ENCODE peak calls at places on chromosomes 1 and 21, in nine cellular contexts. P is activated naive CD4-positive, alpha-beta T cell; Y is GM04504; A is NCI-H146; H is Right ventricle myocardium superior; X is left colon; D is skeletal muscle cell; I is Panc1; R is stimulated activated CD8-positive, alpha-beta memory T cell treated with anti-CD3 and anti-CD28 coated beads, Interleukin-2, amount 100 ng/mL, for 1 hour. M is an unnamed sample.
A peak's percentile ranks its signal among the peaks of the same experiment; 100 is the strongest.

GRCh38 chr1:79457825-79458224 is 451.3 kb upstream of the ADGRL4 start:
- DNase-seq in D (no peak), A (no peak), H (no peak), X (no peak), R (no peak), I (no peak), P (no peak), Y (no peak), M (no peak)

GRCh38 chr1:8097077-8097799 is 71.1 kb upstream of the ERRFI1 start:
- DNase-seq in A (peak; percentile 60), P (no peak), D (peak; percentile 85), I (peak; percentile 97), R (no peak), Y (no peak), H (no peak), X (no peak), M (peak; percentile 96)

GRCh38 chr1:9378801-9379200 is 86.1 kb downstream of the SPSB1 start:
- DNase-seq in Y (no peak), R (no peak), H (no peak), X (no peak), P (no peak), A (no peak), I (no peak), D (no peak), M (no peak)

GRCh38 chr1:220706480-220706879 is 16.3 kb downstream of the C1orf115 start:
- DNase-seq in H (no peak), I (no peak), R (no peak), X (no peak), D (no peak), A (no peak), P (no peak), Y (no peak), M (no peak)

GRCh38 chr21:45916011-45916840 is 65.3 kb upstream of the COL6A1 start:
- DNase-seq in D (no peak), Y (no peak), X (no peak), A (no peak), H (no peak), P (no peak), I (no peak), R (no peak), M (no peak)

GRCh38 chr1:47407481-47407880 is 8.6 kb upstream of the FOXE3 start:
- DNase-seq in A (no peak), D (no peak), I (no peak), P (no peak), H (no peak), X (no peak), R (no peak), Y (no peak), M (peak; percentile 45)

GRCh38 chr1:226912587-226913176 is 27.4 kb upstream of the COQ8A start:
- DNase-seq in H (peak; percentile 74), I (peak; percentile 12), D (no peak), X (peak; percentile 70), A (peak; percentile 87), P (no peak), R (no peak), Y (no peak), M (peak; percentile 6)

GRCh38 chr1:35298464-35298863 is 30.0 kb downstream of the ZMYM4 start:
- DNase-seq in A (no peak), R (peak; percentile 0), Y (peak; percentile 20), X (no peak), H (no peak), P (no peak), I (peak; percentile 20), D (no peak), M (peak; percentile 36)

GRCh38 chr1:217562229-217562878 is 68.5 kb downstream of the GPATCH2 start:
- DNase-seq in P (no peak), I (no peak), A (no peak), H (no peak), R (no peak), X (no peak), Y (peak; percentile 47), D (peak; percentile 55), M (peak; percentile 86)

GRCh38 chr1:226962421-226963391 is 22.6 kb downstream of the COQ8A start:
- DNase-seq in H (no peak), D (no peak), A (no peak), X (peak; percentile 11), I (no peak), P (no peak), R (no peak), Y (no peak), M (no peak)

GRCh38 chr1:225451340-225451739 is 23.5 kb upstream of the LBR start:
- DNase-seq in D (no peak), Y (no peak), A (no peak), P (no peak), H (no peak), X (no peak), I (no peak), R (no peak), M (no peak)

GRCh38 chr1:226444901-226445300 is 37.0 kb upstream of the PARP1 start:
- DNase-seq in X (no peak), P (no peak), A (peak; percentile 37), H (no peak), I (no peak), Y (no peak), R (peak; percentile 20), D (no peak), M (no peak)

GRCh38 chr1:25641931-25642611 is 25.5 kb downstream of the MAN1C1 start:
- DNase-seq in P (no peak), Y (peak; percentile 50), A (no peak), R (no peak), H (no peak), I (no peak), X (no peak), D (peak; percentile 23), M (peak; percentile 67)

GRCh38 chr1:235207202-235207565 is 46.1 kb upstream of the RBM34 start:
- DNase-seq in D (no peak), R (no peak), A (no peak), X (no peak), Y (no peak), H (no peak), P (no peak), I (no peak), M (no peak)

GRCh38 chr1:200282497-200283122 is 127.2 kb downstream of the ZNF281 start:
- DNase-seq in H (no peak), Y (no peak), X (no peak), A (no peak), D (no peak), R (no peak), P (no peak), I (no peak), M (no peak)

GRCh38 chr1:230169454-230170152 is 102.6 kb downstream of the GALNT2 start:
- DNase-seq in I (no peak), A (no peak), Y (no peak), R (no peak), P (no peak), X (no peak), H (no peak), D (no peak), M (peak; percentile 28)

GRCh38 chr21:42559326-42559725 is 45.7 kb downstream of the SLC37A1 start:
- DNase-seq in I (no peak), A (no peak), D (no peak), R (no peak), X (peak; percentile 10), Y (no peak), P (no peak), H (no peak), M (no peak)

GRCh38 chr1:54477153-54477561 is 70.9 kb upstream of the ACOT11 start:
- DNase-seq in Y (no peak), I (no peak), P (no peak), H (no peak), A (no peak), X (no peak), D (no peak), R (no peak), M (no peak)

GRCh38 chr1:72063364-72063763 is 219.0 kb downstream of the NEGR1 start:
- DNase-seq in A (no peak), P (no peak), R (no peak), Y (no peak), H (no peak), D (no peak), I (no peak), X (no peak), M (peak; percentile 13)

GRCh38 chr1:173601588-173601987 is 1.3 kb downstream of the SLC9C2 start:
- DNase-seq in H (no peak), X (no peak), D (no peak), P (no peak), I (no peak), Y (no peak), A (no peak), R (no peak), M (no peak)

M was measured in IMR-90.